ENCODE peak calls at places on chromosomes 12 and 14, in five cellular contexts. R is body of pancreas, L is A673, Q is fibroblast of lung, J is OCI-LY7. Y is an unnamed sample. For H3K4me1, the result is how much of the 10 kb centered on the place peaks cover.

GRCh38 chr14:54785111-54785777 is 117.4 kb downstream of the GCH1 start:
- DNase-seq in R (no peak), L (no peak), Q (no peak), J (peak), Y (no peak)

GRCh38 chr12:14607561-14607960 is 39.9 kb upstream of the PLBD1 start:
- DNase-seq in R (no peak), L (no peak), Q (no peak), J (no peak), Y (no peak)

GRCh38 chr12:108609535-108610335 is 11.9 kb upstream of the TMEM119 start:
- DNase-seq in R (peak), L (peak), Q (peak), J (no peak), Y (no peak)

GRCh38 chr14:92704036-92704804 is 44.2 kb downstream of the LGMN start:
- DNase-seq in R (no peak), L (no peak), Q (no peak), J (peak), Y (no peak)

GRCh38 chr14:93538411-93538810 is 107.7 kb downstream of the UNC79 start:
- DNase-seq in R (no peak), L (peak), Q (peak), J (peak), Y (no peak)

GRCh38 chr12:6831450-6831995 is 3.3 kb downstream of the P3H3 start:
- DNase-seq in R (no peak), L (no peak), Q (no peak), J (no peak), Y (no peak)

GRCh38 chr12:107760207-107760816 is 625 bp downstream of the PRDM4 start:
- DNase-seq in R (peak), L (peak), Q (peak), J (peak), Y (peak)

GRCh38 chr12:15469342-15469741 is 147.0 kb downstream of the PTPRO start:
- DNase-seq in R (no peak), L (no peak), Q (no peak), J (no peak), Y (no peak)

GRCh38 chr12:63103489-63104131 is 47.4 kb downstream of the AVPR1A start:
- DNase-seq in R (no peak), L (peak), Q (peak), J (peak), Y (no peak)

GRCh38 chr14:61475316-61475715 is 153.9 kb downstream of the PRKCH start:
- DNase-seq in R (no peak), L (peak), Q (peak), J (peak), Y (peak)

GRCh38 chr14:92726135-92726932 is 22.1 kb downstream of the LGMN start:
- DNase-seq in R (peak), L (peak), Q (peak), J (no peak), Y (no peak)

GRCh38 chr14:102824832-102825231 is 47.6 kb downstream of the TRAF3 start:
- DNase-seq in R (no peak), L (peak), Q (peak), J (no peak), Y (no peak)

GRCh38 chr12:90510948-90511347 is 444.0 kb downstream of the CCER1 start:
- DNase-seq in R (no peak), L (no peak), Q (peak), J (no peak), Y (no peak)

GRCh38 chr12:57795354-57795753 is 12.8 kb downstream of the TSFM start:
- DNase-seq in R (no peak), L (no peak), Q (peak), J (no peak), Y (no peak)

GRCh38 chr14:90758959-90759358 is 57.3 kb downstream of the TTC7B start:
- DNase-seq in R (peak), L (peak), Q (no peak), J (peak), Y (no peak)

GRCh38 chr12:110073049-110073831 is 24.9 kb upstream of the C12orf76 start:
- DNase-seq in R (no peak), L (peak), Q (peak), J (peak), Y (no peak)

GRCh38 chr14:38016497-38016896 is 191.2 kb upstream of the SSTR1 start:
- DNase-seq in R (no peak), L (peak), Q (no peak), J (peak), Y (no peak)

GRCh38 chr12:14883663-14884062 is 2.0 kb downstream of the MGP start:
- DNase-seq in R (no peak), L (no peak), Q (no peak), J (no peak), Y (no peak)

GRCh38 chr12:30622509-30622908 is 73.2 kb downstream of the IPO8 start:
- DNase-seq in R (no peak), L (peak), Q (peak), J (no peak), Y (no peak)

GRCh38 chr14:42140001-42140400 is 533.3 kb downstream of the LRFN5 start:
- DNase-seq in R (no peak), L (no peak), Q (peak), J (no peak), Y (no peak)

GRCh38 chr14:96083667-96084320 is 44.6 kb downstream of the C14orf132 start:
- DNase-seq in R (peak), L (no peak), Q (no peak), J (no peak), Y (no peak)

GRCh38 chr12:49043856-49044258 is 16.7 kb downstream of the KMT2D start:
- DNase-seq in R (peak), L (peak), Q (peak), J (peak), Y (peak)

GRCh38 chr12:57800965-57801364 is 17.6 kb downstream of the AVIL start:
- DNase-seq in R (no peak), L (no peak), Q (no peak), J (no peak), Y (no peak)

GRCh38 chr12:53071591-53072551 is 7.3 kb downstream of the SPRYD3 start:
- DNase-seq in R (peak), L (peak), Q (peak), J (no peak), Y (no peak)

GRCh38 chr14:24693941-24694507 is 60.0 kb upstream of the GZMB start:
- DNase-seq in R (no peak), L (no peak), Q (no peak), J (no peak), Y (no peak)

GRCh38 chr12:62540354-62540753 is 73.7 kb downstream of the MON2 start:
- DNase-seq in R (no peak), L (no peak), Q (no peak), J (no peak), Y (no peak)

GRCh38 chr12:32753605-32754004 is 2.1 kb downstream of the YARS2 start:
- DNase-seq in R (no peak), L (no peak), Q (no peak), J (no peak), Y (no peak)

GRCh38 chr12:49496417-49497360 is 42.1 kb upstream of the KCNH3 start:
- DNase-seq in R (no peak), L (no peak), Q (no peak), J (no peak), Y (no peak)

GRCh38 chr14:39145266-39145966 is 24.7 kb downstream of the TRAPPC6B start:
- DNase-seq in R (no peak), L (no peak), Q (no peak), J (no peak), Y (no peak)

GRCh38 chr12:78726854-78727253 is 137.7 kb upstream of the SYT1 start:
- DNase-seq in R (no peak), L (no peak), Q (no peak), J (no peak), Y (no peak)

GRCh38 chr12:129964826-129965457 is 61.1 kb upstream of the TMEM132D start:
- DNase-seq in R (peak), L (no peak), Q (no peak), J (no peak), Y (no peak)

GRCh38 chr14:67335781-67336180 is 23.8 kb downstream of the ATP6V1D start:
- DNase-seq in R (no peak), L (peak), Q (no peak), J (peak), Y (no peak)

GRCh38 chr12:66662179-66662578 is 16.7 kb downstream of the GRIP1 start:
- DNase-seq in R (no peak), L (no peak), Q (no peak), J (peak), Y (no peak)

GRCh38 chr12:77736219-77736965 is 94.3 kb upstream of the NAV3 start:
- DNase-seq in R (no peak), L (no peak), Q (no peak), J (no peak), Y (no peak)

GRCh38 chr12:27970981-27971489 is 1.5 kb downstream of the PTHLH start:
- DNase-seq in R (peak), L (no peak), Q (peak), J (no peak), Y (no peak)
- H3K4me1 ChIP-seq in R (half or more), L (under half), Q (under half), J (under half), Y (under half)

GRCh38 chr12:27276275-27276674 is 32.2 kb downstream of the STK38L start:
- DNase-seq in R (no peak), L (no peak), Q (no peak), J (no peak), Y (no peak)
- H3K4me1 ChIP-seq in R (half or more), L (under half), Q (under half), J (under half), Y (under half)

DNA sequence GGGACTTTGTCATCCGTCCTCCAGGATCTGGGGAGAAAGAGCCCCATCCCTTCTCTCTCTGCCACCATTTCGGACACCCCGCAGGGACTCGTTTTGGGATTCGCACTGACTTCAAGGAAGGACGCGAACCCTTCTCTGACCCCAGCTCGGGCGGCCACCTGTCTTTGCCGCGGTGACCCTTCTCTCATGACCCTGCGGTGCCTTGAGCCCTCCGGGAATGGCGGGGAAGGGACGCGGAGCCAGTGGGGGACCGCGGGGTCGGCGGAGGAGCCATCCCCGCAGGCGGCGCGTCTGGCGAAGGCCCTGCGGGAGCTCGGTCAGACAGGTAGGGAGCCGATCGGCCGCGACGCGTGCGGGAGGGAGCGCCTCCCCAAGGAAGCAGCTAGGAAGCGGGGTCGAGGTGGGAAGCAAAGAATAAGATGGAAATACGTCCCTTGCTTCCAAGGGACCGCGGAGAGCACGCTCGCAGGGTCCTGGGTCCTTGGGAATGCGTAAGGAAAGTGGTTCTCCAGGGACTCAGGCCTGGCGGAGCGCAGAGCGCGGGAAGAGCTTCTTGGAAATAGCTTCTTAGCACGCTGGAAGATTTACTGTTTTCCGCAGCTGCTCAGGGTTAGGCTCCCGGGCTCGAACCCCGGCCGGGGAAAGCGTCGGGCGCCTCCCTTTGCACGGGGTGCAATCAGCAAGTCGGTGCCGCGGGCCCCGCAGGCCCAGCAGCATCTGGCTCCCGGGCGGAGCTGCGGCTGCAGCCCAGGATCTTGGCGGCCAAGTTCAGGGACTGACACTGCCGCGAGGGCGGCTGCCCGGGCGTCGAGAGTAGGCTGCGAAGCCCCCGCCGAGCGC is 457 bp downstream of the SOCS2 start:
- DNase-seq in R (peak), L (no peak), Q (peak), J (no peak), Y (peak)
- H3K4me1 ChIP-seq in R (under half), L (under half), Q (under half), J (under half), Y (under half)

DNA sequence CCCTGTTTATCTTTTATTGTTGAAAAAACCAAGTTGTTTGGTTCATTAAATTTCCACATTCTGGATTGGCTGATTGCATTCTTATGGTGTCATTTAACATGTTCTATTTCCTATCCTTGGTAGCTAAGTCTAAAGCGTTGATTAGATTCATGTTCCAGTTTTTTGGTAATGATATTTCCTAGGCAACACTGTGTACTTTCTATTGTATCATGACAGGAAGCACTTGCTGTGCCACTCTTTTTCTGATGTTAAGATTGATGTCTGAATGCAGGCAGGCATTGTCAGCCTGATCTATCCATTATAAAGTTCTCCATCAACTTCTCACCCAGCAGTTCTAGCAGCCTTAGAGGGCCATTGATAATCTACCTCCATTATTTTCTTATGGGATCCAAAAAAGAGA is 91.1 kb upstream of the ARID2 start:
- DNase-seq in R (no peak), L (peak), Q (no peak), J (no peak), Y (no peak)
- H3K4me1 ChIP-seq in R (under half), L (under half), Q (under half), J (under half), Y (under half)

GRCh38 chr14:64513271-64513670 is 8.7 kb downstream of the ZBTB1 start:
- DNase-seq in R (no peak), L (no peak), Q (no peak), J (no peak), Y (no peak)
- H3K4me1 ChIP-seq in R (under half), L (under half), Q (under half), J (under half), Y (under half)

GRCh38 chr14:105855893-105856675 is 329.7 kb downstream of the TMEM121 start:
- DNase-seq in R (peak), L (no peak), Q (no peak), J (peak), Y (no peak)
- H3K4me1 ChIP-seq in R (under half), L (under half), Q (under half), J (under half), Y (under half)

GRCh38 chr12:12445882-12446181 is 89.0 kb downstream of the BORCS5 start:
- DNase-seq in R (no peak), L (no peak), Q (no peak), J (no peak), Y (no peak)
- H3K4me1 ChIP-seq in R (half or more), L (under half), Q (under half), J (under half), Y (under half)

GRCh38 chr14:99166506-99166905 is 105.5 kb downstream of the BCL11B start:
- DNase-seq in R (no peak), L (no peak), Q (no peak), J (no peak), Y (no peak)
- H3K4me1 ChIP-seq in R (under half), L (under half), Q (under half), J (under half), Y (under half)

GRCh38 chr12:40292788-40293429 is 68.1 kb downstream of the LRRK2 start:
- DNase-seq in R (no peak), L (no peak), Q (no peak), J (no peak), Y (no peak)
- H3K4me1 ChIP-seq in R (under half), L (under half), Q (under half), J (under half), Y (under half)